ENCODE peak calls at places on chromosomes 3 and 15, in seven cellular contexts. V, E, U, F, J, O and Q are unnamed samples.
A peak's percentile ranks its signal among the peaks of the same experiment; 100 is the strongest.

GRCh38 chr3:41710646-41711388 is 251.1 kb downstream of the ULK4 start:
- DNase-seq in V (no peak), E (peak; percentile 56), U (peak; percentile 69), F (peak; percentile 83), J (no peak), O (peak; percentile 41), Q (peak; percentile 96)

GRCh38 chr3:86578071-86578470 is 412.9 kb downstream of the VGLL3 start:
- DNase-seq in V (no peak), E (no peak), U (no peak), F (no peak), J (no peak), O (no peak), Q (no peak)

GRCh38 chr3:42371776-42372175 is 38.6 kb downstream of the LYZL4 start:
- DNase-seq in V (no peak), E (no peak), U (no peak), F (no peak), J (no peak), O (no peak), Q (no peak)

GRCh38 chr3:114880078-114880477 is 267.0 kb downstream of the ZBTB20 start:
- DNase-seq in V (no peak), E (no peak), U (peak; percentile 7), F (peak; percentile 2), J (no peak), O (no peak), Q (no peak)

GRCh38 chr3:25768851-25769250 is 14.4 kb downstream of the NGLY1 start:
- DNase-seq in V (no peak), E (no peak), U (no peak), F (no peak), J (no peak), O (no peak), Q (no peak)

GRCh38 chr15:48654799-48655198 is 9.3 kb upstream of the FBN1 start:
- DNase-seq in V (no peak), E (no peak), U (no peak), F (no peak), J (no peak), O (no peak), Q (no peak)

GRCh38 chr3:128323206-128324081 is 143.2 kb downstream of the DNAJB8 start:
- DNase-seq in V (no peak), E (peak; percentile 18), U (no peak), F (no peak), J (no peak), O (no peak), Q (no peak)

GRCh38 chr3:147395975-147396708 is 10.2 kb downstream of the ZIC4 start:
- DNase-seq in V (no peak), E (no peak), U (no peak), F (no peak), J (no peak), O (no peak), Q (peak; percentile 37)

GRCh38 chr3:38521391-38521987 is 25.3 kb downstream of the EXOG start:
- DNase-seq in V (peak; percentile 91), E (peak; percentile 80), U (peak; percentile 71), F (peak; percentile 75), J (peak; percentile 79), O (no peak), Q (peak; percentile 84)

GRCh38 chr15:77001351-77001750 is 6.4 kb downstream of the PSTPIP1 start:
- DNase-seq in V (no peak), E (no peak), U (no peak), F (no peak), J (no peak), O (no peak), Q (no peak)

GRCh38 chr15:76380249-76380648 is 43.7 kb downstream of the ISL2 start:
- DNase-seq in V (no peak), E (no peak), U (peak; percentile 5), F (no peak), J (no peak), O (no peak), Q (no peak)

GRCh38 chr3:137163241-137163916 is 205.6 kb downstream of the IL20RB start:
- DNase-seq in V (no peak), E (peak; percentile 39), U (peak; percentile 1), F (no peak), J (peak; percentile 43), O (no peak), Q (peak; percentile 73)

GRCh38 chr3:38004415-38005075 is 14.0 kb downstream of the VILL start:
- DNase-seq in V (peak; percentile 82), E (peak; percentile 60), U (peak; percentile 72), F (peak; percentile 59), J (no peak), O (no peak), Q (peak; percentile 63)

GRCh38 chr3:44117736-44118135 is 124.0 kb upstream of the TOPAZ1 start:
- DNase-seq in V (no peak), E (no peak), U (no peak), F (no peak), J (no peak), O (no peak), Q (peak; percentile 38)
- H3K18ac ChIP-seq in V (no peak overlapping the region), E (no peak overlapping the region), U (no peak overlapping the region), F (no peak overlapping the region), J (no peak overlapping the region), O (no peak overlapping the region), Q (no peak overlapping the region)

GRCh38 chr15:66901336-66902100 is 163.9 kb upstream of the SMAD3 start:
- DNase-seq in V (no peak), E (no peak), U (peak; percentile 53), F (peak; percentile 68), J (no peak), O (no peak), Q (peak; percentile 33)

GRCh38 chr15:66898656-66899402 is 166.6 kb upstream of the SMAD3 start:
- DNase-seq in V (no peak), E (no peak), U (no peak), F (no peak), J (no peak), O (no peak), Q (peak; percentile 54)

GRCh38 chr15:66897971-66898370 is 167.4 kb upstream of the SMAD3 start:
- DNase-seq in V (no peak), E (no peak), U (no peak), F (no peak), J (no peak), O (no peak), Q (no peak)

GRCh38 chr15:66900586-66901310 is 164.7 kb upstream of the SMAD3 start:
- DNase-seq in V (no peak), E (no peak), U (no peak), F (no peak), J (no peak), O (no peak), Q (no peak)

DNA sequence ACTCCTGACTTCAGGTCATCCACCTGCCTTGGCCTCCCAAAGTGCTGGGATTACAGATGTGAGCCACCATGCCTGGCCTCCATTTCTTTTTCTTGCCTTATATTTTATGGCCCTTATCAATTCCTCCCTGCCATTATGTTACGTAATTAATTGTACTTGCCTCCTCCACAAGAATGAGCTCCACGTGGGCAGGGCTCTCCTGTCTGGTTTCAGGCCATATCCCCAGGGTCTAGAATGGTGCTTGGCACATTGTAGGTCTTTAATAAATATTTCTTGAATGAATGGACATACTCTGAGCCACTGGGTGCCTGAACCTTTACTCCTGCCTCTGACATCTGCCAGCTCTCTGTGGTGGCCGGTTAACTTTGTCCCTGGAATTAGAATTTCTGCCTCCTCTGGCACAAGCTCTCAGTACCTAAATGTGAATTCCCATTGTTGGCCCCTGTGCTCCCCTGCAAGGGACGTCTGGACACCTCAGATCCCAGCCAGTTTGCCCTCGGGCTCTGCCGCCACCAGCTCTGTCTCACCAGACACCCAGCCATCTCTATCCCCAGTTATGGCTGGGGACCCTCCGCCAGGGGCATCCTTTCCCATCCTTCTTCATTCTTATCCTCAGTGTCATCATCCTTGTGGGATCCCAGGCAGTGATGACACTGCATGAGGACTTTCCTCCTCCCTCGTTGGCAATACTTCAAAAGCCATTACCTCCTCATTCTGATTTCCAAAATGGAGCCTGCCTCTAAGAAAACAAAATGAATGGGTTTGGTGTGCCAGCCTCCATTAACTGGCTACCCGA is 165.6 kb upstream of the SMAD3 start:
- DNase-seq in V (peak; percentile 54), E (no peak), U (no peak), F (peak; percentile 59), J (no peak), O (no peak), Q (peak; percentile 68)
- H2AK5ac ChIP-seq in V (no peak overlapping the region), E (no peak overlapping the region), U (no peak overlapping the region), F (no peak overlapping the region), J (no peak overlapping the region), O (no peak overlapping the region), Q (no peak overlapping the region)

GRCh38 chr3:150063237-150063636 is 92.5 kb upstream of the PFN2 start:
- DNase-seq in V (no peak), E (no peak), U (no peak), F (no peak), J (no peak), O (no peak), Q (no peak)
- H3K18ac ChIP-seq in V (peak overlapping the region; percentile 66), E (no peak overlapping the region), U (no peak overlapping the region), F (peak overlapping the region; percentile 24), J (no peak overlapping the region), O (no peak overlapping the region), Q (no peak overlapping the region)

DNA sequence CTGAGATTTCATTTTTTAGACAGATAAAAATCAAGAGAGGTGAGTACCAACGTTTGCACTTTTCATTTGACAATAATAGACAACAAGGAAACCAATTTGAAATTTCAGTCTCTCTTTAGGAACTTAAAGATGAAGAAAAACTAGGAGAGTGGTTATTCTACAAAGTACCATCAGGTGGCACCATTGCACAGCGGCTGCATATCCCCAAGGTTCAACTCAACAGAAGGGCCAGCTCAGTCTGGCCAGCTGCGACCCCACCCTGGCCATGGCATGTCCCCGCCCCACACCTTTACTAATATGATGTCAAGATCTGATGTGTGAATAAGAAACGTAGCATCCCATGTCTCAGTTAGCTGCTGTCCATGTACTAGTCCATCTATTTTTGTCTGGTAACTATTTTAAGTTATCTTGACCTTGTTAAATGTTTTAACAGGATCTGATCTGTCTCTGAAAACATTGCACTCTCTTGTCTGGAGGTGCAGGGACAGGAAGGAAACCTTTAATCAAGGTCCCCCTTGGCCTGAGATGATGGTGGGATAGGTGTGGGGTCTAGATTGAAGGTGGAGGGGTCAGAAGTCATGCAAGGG is 35.5 kb upstream of the CGNL1 start:
- DNase-seq in V (peak; percentile 92), E (peak; percentile 64), U (peak; percentile 61), F (peak; percentile 65), J (peak; percentile 48), O (no peak), Q (peak; percentile 71)
- H2AK5ac ChIP-seq in V (no peak overlapping the region), E (no peak overlapping the region), U (peak overlapping the region; percentile 71), F (no peak overlapping the region), J (no peak overlapping the region), O (no peak overlapping the region), Q (no peak overlapping the region)

GRCh38 chr3:118529554-118529953 is 505.1 kb downstream of the IGSF11 start:
- DNase-seq in V (no peak), E (no peak), U (no peak), F (no peak), J (no peak), O (no peak), Q (no peak)
- H3K18ac ChIP-seq in V (no peak overlapping the region), E (no peak overlapping the region), U (no peak overlapping the region), F (no peak overlapping the region), J (no peak overlapping the region), O (no peak overlapping the region), Q (no peak overlapping the region)

GRCh38 chr3:50323092-50323600 is 601 bp upstream of the HYAL2 start:
- DNase-seq in V (no peak), E (no peak), U (no peak), F (no peak), J (no peak), O (no peak), Q (no peak)
- H2AK5ac ChIP-seq in V (no peak overlapping the region), E (no peak overlapping the region), U (no peak overlapping the region), F (peak overlapping the region; percentile 43), J (peak overlapping the region; percentile 90), O (no peak overlapping the region), Q (no peak overlapping the region)